ENCODE peak calls at places on chromosomes 12 and 14, in ten cellular contexts. One of them, this sample, is unnamed.

GRCh38 chr14:89237923-89238529 is 179.0 kb downstream of the FOXN3 start:
- DNase-seq in T-helper 2 cell: no peak
- DNase-seq in PC-3: peak; percentile 52
- DNase-seq in foreskin fibroblast: no peak
- DNase-seq in T-helper 1 cell: no peak
- DNase-seq in GM19239: no peak
- DNase-seq in amygdala: no peak
- DNase-seq in cardiac muscle cell: peak; percentile 41
- DNase-seq in D721Med: no peak
- DNase-seq in NCI-H2081: no peak
- DNase-seq in this sample: no peak

GRCh38 chr12:67671892-67672291 is 23.3 kb downstream of the DYRK2 start:
- DNase-seq in cardiac muscle cell: no peak
- DNase-seq in foreskin fibroblast: no peak
- DNase-seq in D721Med: no peak
- DNase-seq in amygdala: no peak
- DNase-seq in NCI-H2081: no peak
- DNase-seq in GM19239: no peak
- DNase-seq in T-helper 2 cell: no peak
- DNase-seq in T-helper 1 cell: no peak
- DNase-seq in PC-3: no peak
- DNase-seq in this sample: no peak

GRCh38 chr14:50003213-50004021 is 110.5 kb downstream of the ARF6 start:
- DNase-seq in T-helper 2 cell: peak; percentile 85
- DNase-seq in foreskin fibroblast: peak; percentile 86
- DNase-seq in T-helper 1 cell: peak; percentile 63
- DNase-seq in NCI-H2081: peak; percentile 65
- DNase-seq in PC-3: peak; percentile 89
- DNase-seq in D721Med: peak; percentile 60
- DNase-seq in amygdala: peak; percentile 6
- DNase-seq in GM19239: peak; percentile 67
- DNase-seq in cardiac muscle cell: peak; percentile 70
- DNase-seq in this sample: peak; percentile 70

GRCh38 chr12:75437564-75437963 is 43.0 kb upstream of the GLIPR1 start:
- DNase-seq in amygdala: no peak
- DNase-seq in NCI-H2081: no peak
- DNase-seq in cardiac muscle cell: peak; percentile 75
- DNase-seq in T-helper 2 cell: peak; percentile 24
- DNase-seq in GM19239: no peak
- DNase-seq in PC-3: peak; percentile 27
- DNase-seq in D721Med: no peak
- DNase-seq in T-helper 1 cell: no peak
- DNase-seq in foreskin fibroblast: no peak
- DNase-seq in this sample: no peak

GRCh38 chr12:7609480-7609879 is 56.2 kb downstream of the APOBEC1 start:
- DNase-seq in GM19239: no peak
- DNase-seq in D721Med: no peak
- DNase-seq in amygdala: no peak
- DNase-seq in T-helper 2 cell: no peak
- DNase-seq in foreskin fibroblast: peak; percentile 14
- DNase-seq in cardiac muscle cell: peak; percentile 3
- DNase-seq in T-helper 1 cell: no peak
- DNase-seq in PC-3: peak; percentile 1
- DNase-seq in NCI-H2081: no peak
- DNase-seq in this sample: no peak

GRCh38 chr12:23006413-23006812 is 381.4 kb downstream of the ETNK1 start:
- DNase-seq in cardiac muscle cell: no peak
- DNase-seq in T-helper 1 cell: no peak
- DNase-seq in D721Med: no peak
- DNase-seq in PC-3: no peak
- DNase-seq in GM19239: no peak
- DNase-seq in amygdala: no peak
- DNase-seq in foreskin fibroblast: no peak
- DNase-seq in T-helper 2 cell: no peak
- DNase-seq in NCI-H2081: no peak
- DNase-seq in this sample: no peak

GRCh38 chr14:35879141-35879648 is 53.1 kb downstream of the BRMS1L start:
- DNase-seq in PC-3: no peak
- DNase-seq in foreskin fibroblast: peak; percentile 24
- DNase-seq in D721Med: no peak
- DNase-seq in T-helper 2 cell: no peak
- DNase-seq in amygdala: no peak
- DNase-seq in T-helper 1 cell: no peak
- DNase-seq in NCI-H2081: no peak
- DNase-seq in cardiac muscle cell: peak; percentile 38
- DNase-seq in GM19239: no peak
- DNase-seq in this sample: no peak

GRCh38 chr12:129696952-129697351 is 206.9 kb downstream of the TMEM132D start:
- DNase-seq in GM19239: no peak
- DNase-seq in T-helper 2 cell: no peak
- DNase-seq in D721Med: no peak
- DNase-seq in PC-3: no peak
- DNase-seq in cardiac muscle cell: no peak
- DNase-seq in amygdala: no peak
- DNase-seq in foreskin fibroblast: no peak
- DNase-seq in T-helper 1 cell: no peak
- DNase-seq in NCI-H2081: peak; percentile 85
- DNase-seq in this sample: no peak

GRCh38 chr12:64903738-64904137 is 79.3 kb downstream of the TBC1D30 start:
- DNase-seq in T-helper 1 cell: no peak
- DNase-seq in NCI-H2081: no peak
- DNase-seq in amygdala: no peak
- DNase-seq in PC-3: peak; percentile 83
- DNase-seq in D721Med: no peak
- DNase-seq in T-helper 2 cell: no peak
- DNase-seq in cardiac muscle cell: no peak
- DNase-seq in GM19239: no peak
- DNase-seq in foreskin fibroblast: no peak
- DNase-seq in this sample: no peak

GRCh38 chr14:101073598-101073965 is 170.1 kb upstream of the RTL1 start:
- DNase-seq in PC-3: no peak
- DNase-seq in NCI-H2081: no peak
- DNase-seq in T-helper 1 cell: no peak
- DNase-seq in foreskin fibroblast: no peak
- DNase-seq in T-helper 2 cell: no peak
- DNase-seq in GM19239: no peak
- DNase-seq in amygdala: no peak
- DNase-seq in cardiac muscle cell: no peak
- DNase-seq in D721Med: no peak
- DNase-seq in this sample: no peak

GRCh38 chr12:132178314-132178713 is 34.1 kb downstream of the NOC4L start:
- DNase-seq in T-helper 1 cell: no peak
- DNase-seq in NCI-H2081: no peak
- DNase-seq in foreskin fibroblast: no peak
- DNase-seq in amygdala: no peak
- DNase-seq in D721Med: no peak
- DNase-seq in T-helper 2 cell: no peak
- DNase-seq in PC-3: no peak
- DNase-seq in GM19239: no peak
- DNase-seq in cardiac muscle cell: no peak
- DNase-seq in this sample: no peak

GRCh38 chr12:50282581-50283229 is 615 bp downstream of the LIMA1 start:
- DNase-seq in T-helper 1 cell: no peak
- DNase-seq in PC-3: peak; percentile 51
- DNase-seq in GM19239: no peak
- DNase-seq in foreskin fibroblast: peak; percentile 48
- DNase-seq in cardiac muscle cell: peak; percentile 29
- DNase-seq in amygdala: no peak
- DNase-seq in T-helper 2 cell: no peak
- DNase-seq in D721Med: no peak
- DNase-seq in NCI-H2081: no peak
- DNase-seq in this sample: peak; percentile 4

GRCh38 chr12:90938451-90938850 is 16.5 kb downstream of the CCER1 start:
- DNase-seq in GM19239: no peak
- DNase-seq in amygdala: no peak
- DNase-seq in cardiac muscle cell: peak; percentile 78
- DNase-seq in PC-3: peak; percentile 94
- DNase-seq in D721Med: no peak
- DNase-seq in NCI-H2081: no peak
- DNase-seq in T-helper 2 cell: no peak
- DNase-seq in foreskin fibroblast: peak; percentile 36
- DNase-seq in T-helper 1 cell: no peak
- DNase-seq in this sample: no peak

GRCh38 chr12:6630696-6631095 is 5.1 kb downstream of the LPAR5 start:
- DNase-seq in GM19239: no peak
- DNase-seq in foreskin fibroblast: no peak
- DNase-seq in D721Med: no peak
- DNase-seq in PC-3: no peak
- DNase-seq in T-helper 2 cell: no peak
- DNase-seq in NCI-H2081: no peak
- DNase-seq in cardiac muscle cell: no peak
- DNase-seq in T-helper 1 cell: no peak
- DNase-seq in amygdala: no peak
- DNase-seq in this sample: no peak

GRCh38 chr12:56545023-56545604 is 23.5 kb downstream of the RBMS2 start:
- DNase-seq in cardiac muscle cell: no peak
- DNase-seq in GM19239: no peak
- DNase-seq in amygdala: no peak
- DNase-seq in PC-3: no peak
- DNase-seq in D721Med: no peak
- DNase-seq in T-helper 1 cell: no peak
- DNase-seq in T-helper 2 cell: no peak
- DNase-seq in NCI-H2081: no peak
- DNase-seq in foreskin fibroblast: no peak
- DNase-seq in this sample: no peak

GRCh38 chr12:76033116-76034001 is 1.8 kb upstream of the PHLDA1 start:
- DNase-seq in PC-3: peak; percentile 43
- DNase-seq in amygdala: no peak
- DNase-seq in foreskin fibroblast: no peak
- DNase-seq in cardiac muscle cell: peak; percentile 56
- DNase-seq in T-helper 1 cell: no peak
- DNase-seq in D721Med: no peak
- DNase-seq in NCI-H2081: no peak
- DNase-seq in GM19239: no peak
- DNase-seq in T-helper 2 cell: no peak
- DNase-seq in this sample: no peak

GRCh38 chr14:88326352-88327103 is 3.5 kb upstream of the KCNK10 start:
- DNase-seq in cardiac muscle cell: no peak
- DNase-seq in PC-3: no peak
- DNase-seq in NCI-H2081: peak; percentile 13
- DNase-seq in D721Med: no peak
- DNase-seq in GM19239: no peak
- DNase-seq in T-helper 2 cell: no peak
- DNase-seq in foreskin fibroblast: no peak
- DNase-seq in T-helper 1 cell: no peak
- DNase-seq in amygdala: no peak
- DNase-seq in this sample: no peak

GRCh38 chr14:99563749-99564129 is 40.3 kb downstream of the CCDC85C start:
- DNase-seq in D721Med: no peak
- DNase-seq in foreskin fibroblast: no peak
- DNase-seq in T-helper 1 cell: no peak
- DNase-seq in T-helper 2 cell: no peak
- DNase-seq in NCI-H2081: no peak
- DNase-seq in amygdala: no peak
- DNase-seq in GM19239: no peak
- DNase-seq in PC-3: no peak
- DNase-seq in cardiac muscle cell: no peak
- DNase-seq in this sample: no peak

GRCh38 chr14:90409209-90409730 is 12.4 kb downstream of the CALM1 start:
- DNase-seq in NCI-H2081: no peak
- DNase-seq in PC-3: peak; percentile 96
- DNase-seq in GM19239: no peak
- DNase-seq in T-helper 2 cell: no peak
- DNase-seq in cardiac muscle cell: peak; percentile 92
- DNase-seq in D721Med: no peak
- DNase-seq in T-helper 1 cell: no peak
- DNase-seq in amygdala: no peak
- DNase-seq in foreskin fibroblast: peak; percentile 95
- DNase-seq in this sample: no peak

GRCh38 chr14:90546767-90547166 is 149.9 kb downstream of the CALM1 start:
- DNase-seq in amygdala: no peak
- DNase-seq in PC-3: no peak
- DNase-seq in T-helper 2 cell: no peak
- DNase-seq in D721Med: no peak
- DNase-seq in T-helper 1 cell: no peak
- DNase-seq in cardiac muscle cell: no peak
- DNase-seq in foreskin fibroblast: no peak
- DNase-seq in GM19239: no peak
- DNase-seq in NCI-H2081: peak; percentile 50
- DNase-seq in this sample: no peak

GRCh38 chr14:76870146-76870545 is 43.9 kb downstream of the LRRC74A start:
- DNase-seq in NCI-H2081: no peak
- DNase-seq in foreskin fibroblast: no peak
- DNase-seq in cardiac muscle cell: no peak
- DNase-seq in T-helper 1 cell: no peak
- DNase-seq in GM19239: no peak
- DNase-seq in PC-3: peak; percentile 36
- DNase-seq in amygdala: no peak
- DNase-seq in T-helper 2 cell: no peak
- DNase-seq in D721Med: no peak
- DNase-seq in this sample: peak; percentile 11

GRCh38 chr14:60720962-60721330 is 3.2 kb downstream of the SIX4 start:
- DNase-seq in foreskin fibroblast: no peak
- DNase-seq in cardiac muscle cell: no peak
- DNase-seq in amygdala: no peak
- DNase-seq in T-helper 2 cell: no peak
- DNase-seq in PC-3: no peak
- DNase-seq in D721Med: no peak
- DNase-seq in GM19239: no peak
- DNase-seq in T-helper 1 cell: no peak
- DNase-seq in NCI-H2081: no peak
- DNase-seq in this sample: no peak

GRCh38 chr12:120538281-120539156 is 4.4 kb downstream of the RNF10 start:
- DNase-seq in PC-3: peak; percentile 94
- DNase-seq in cardiac muscle cell: peak; percentile 66
- DNase-seq in T-helper 2 cell: no peak
- DNase-seq in GM19239: no peak
- DNase-seq in amygdala: no peak
- DNase-seq in T-helper 1 cell: no peak
- DNase-seq in foreskin fibroblast: peak; percentile 54
- DNase-seq in D721Med: no peak
- DNase-seq in NCI-H2081: no peak
- DNase-seq in this sample: no peak

GRCh38 chr14:103534576-103535061 is 5.6 kb downstream of the TRMT61A start:
- DNase-seq in PC-3: no peak
- DNase-seq in amygdala: no peak
- DNase-seq in GM19239: no peak
- DNase-seq in T-helper 1 cell: no peak
- DNase-seq in D721Med: no peak
- DNase-seq in foreskin fibroblast: no peak
- DNase-seq in NCI-H2081: no peak
- DNase-seq in cardiac muscle cell: no peak
- DNase-seq in T-helper 2 cell: no peak
- DNase-seq in this sample: no peak

GRCh38 chr12:94714378-94714777 is 64.0 kb upstream of the TMCC3 start:
- DNase-seq in T-helper 2 cell: no peak
- DNase-seq in PC-3: peak; percentile 84
- DNase-seq in NCI-H2081: no peak
- DNase-seq in D721Med: no peak
- DNase-seq in cardiac muscle cell: peak; percentile 32
- DNase-seq in amygdala: no peak
- DNase-seq in T-helper 1 cell: no peak
- DNase-seq in GM19239: no peak
- DNase-seq in foreskin fibroblast: peak; percentile 56
- DNase-seq in this sample: no peak

GRCh38 chr14:76081642-76082041 is 70.1 kb upstream of the GPATCH2L start:
- DNase-seq in NCI-H2081: no peak
- DNase-seq in T-helper 1 cell: no peak
- DNase-seq in GM19239: no peak
- DNase-seq in T-helper 2 cell: no peak
- DNase-seq in foreskin fibroblast: no peak
- DNase-seq in PC-3: no peak
- DNase-seq in amygdala: no peak
- DNase-seq in cardiac muscle cell: no peak
- DNase-seq in D721Med: no peak
- DNase-seq in this sample: no peak

GRCh38 chr12:2902287-2902880 is 11.7 kb downstream of the TULP3 start:
- DNase-seq in D721Med: no peak
- DNase-seq in amygdala: no peak
- DNase-seq in foreskin fibroblast: no peak
- DNase-seq in T-helper 2 cell: no peak
- DNase-seq in NCI-H2081: peak; percentile 79
- DNase-seq in PC-3: no peak
- DNase-seq in GM19239: no peak
- DNase-seq in T-helper 1 cell: no peak
- DNase-seq in cardiac muscle cell: peak; percentile 84
- DNase-seq in this sample: peak; percentile 86

GRCh38 chr12:103877934-103878510 is 37.0 kb upstream of the NT5DC3 start:
- DNase-seq in amygdala: no peak
- DNase-seq in PC-3: peak; percentile 94
- DNase-seq in cardiac muscle cell: peak; percentile 78
- DNase-seq in NCI-H2081: peak; percentile 79
- DNase-seq in D721Med: peak; percentile 41
- DNase-seq in T-helper 2 cell: peak; percentile 24
- DNase-seq in GM19239: peak; percentile 55
- DNase-seq in T-helper 1 cell: no peak
- DNase-seq in foreskin fibroblast: peak; percentile 46
- DNase-seq in this sample: peak; percentile 71